ENCODE peak calls at places on chromosomes 1 and 21, in ten cellular contexts. One of them, this sample, is unnamed.
A peak's percentile ranks its signal among the peaks of the same experiment; 100 is the strongest.

GRCh38 chr1:157418659-157419058 is 133.7 kb downstream of the FCRL5 start:
- DNase-seq in cardiac muscle cell: no peak
- DNase-seq in uterus: no peak
- DNase-seq in choroid plexus epithelial cell: no peak
- DNase-seq in left ventricle myocardium inferior: no peak
- DNase-seq in psoas muscle: no peak
- DNase-seq in heart right ventricle: no peak
- DNase-seq in fibroblast of lung: no peak
- DNase-seq in bronchial epithelial cell: no peak
- DNase-seq in right atrium auricular region: no peak
- DNase-seq in this sample: no peak

GRCh38 chr1:34176830-34177613 is at the start of gene C1orf94:
- DNase-seq in cardiac muscle cell: no peak
- DNase-seq in uterus: no peak
- DNase-seq in choroid plexus epithelial cell: no peak
- DNase-seq in left ventricle myocardium inferior: no peak
- DNase-seq in psoas muscle: no peak
- DNase-seq in heart right ventricle: no peak
- DNase-seq in fibroblast of lung: no peak
- DNase-seq in bronchial epithelial cell: no peak
- DNase-seq in right atrium auricular region: no peak
- DNase-seq in this sample: no peak

GRCh38 chr1:108080448-108080847 is 115.5 kb upstream of the VAV3 start:
- DNase-seq in cardiac muscle cell: no peak
- DNase-seq in uterus: no peak
- DNase-seq in choroid plexus epithelial cell: no peak
- DNase-seq in left ventricle myocardium inferior: no peak
- DNase-seq in psoas muscle: no peak
- DNase-seq in heart right ventricle: no peak
- DNase-seq in fibroblast of lung: no peak
- DNase-seq in bronchial epithelial cell: no peak
- DNase-seq in right atrium auricular region: no peak
- DNase-seq in this sample: no peak

GRCh38 chr1:179939941-179940340 is 14.7 kb upstream of the CEP350 start:
- DNase-seq in cardiac muscle cell: no peak
- DNase-seq in uterus: no peak
- DNase-seq in choroid plexus epithelial cell: no peak
- DNase-seq in left ventricle myocardium inferior: no peak
- DNase-seq in psoas muscle: no peak
- DNase-seq in heart right ventricle: no peak
- DNase-seq in fibroblast of lung: no peak
- DNase-seq in bronchial epithelial cell: no peak
- DNase-seq in right atrium auricular region: no peak
- DNase-seq in this sample: no peak

GRCh38 chr1:60265560-60266535 is 192.3 kb upstream of the C1orf87 start:
- DNase-seq in cardiac muscle cell: no peak
- DNase-seq in uterus: no peak
- DNase-seq in choroid plexus epithelial cell: peak; percentile 90
- DNase-seq in left ventricle myocardium inferior: no peak
- DNase-seq in psoas muscle: no peak
- DNase-seq in heart right ventricle: no peak
- DNase-seq in fibroblast of lung: peak; percentile 82
- DNase-seq in bronchial epithelial cell: peak; percentile 64
- DNase-seq in right atrium auricular region: no peak
- DNase-seq in this sample: no peak

GRCh38 chr1:5969168-5969567 is 23.1 kb downstream of the NPHP4 start:
- DNase-seq in cardiac muscle cell: no peak
- DNase-seq in uterus: no peak
- DNase-seq in choroid plexus epithelial cell: no peak
- DNase-seq in left ventricle myocardium inferior: no peak
- DNase-seq in psoas muscle: peak; percentile 6
- DNase-seq in heart right ventricle: no peak
- DNase-seq in fibroblast of lung: no peak
- DNase-seq in bronchial epithelial cell: no peak
- DNase-seq in right atrium auricular region: no peak
- DNase-seq in this sample: no peak

GRCh38 chr21:36700961-36701911 is 2.3 kb downstream of the SIM2 start:
- DNase-seq in cardiac muscle cell: peak; percentile 41
- DNase-seq in uterus: no peak
- DNase-seq in choroid plexus epithelial cell: no peak
- DNase-seq in left ventricle myocardium inferior: no peak
- DNase-seq in psoas muscle: no peak
- DNase-seq in heart right ventricle: no peak
- DNase-seq in fibroblast of lung: no peak
- DNase-seq in bronchial epithelial cell: no peak
- DNase-seq in right atrium auricular region: no peak
- DNase-seq in this sample: no peak

GRCh38 chr1:238779676-238780075 is 606.7 kb upstream of the CHRM3 start:
- DNase-seq in cardiac muscle cell: no peak
- DNase-seq in uterus: no peak
- DNase-seq in choroid plexus epithelial cell: no peak
- DNase-seq in left ventricle myocardium inferior: no peak
- DNase-seq in psoas muscle: no peak
- DNase-seq in heart right ventricle: no peak
- DNase-seq in fibroblast of lung: no peak
- DNase-seq in bronchial epithelial cell: no peak
- DNase-seq in right atrium auricular region: no peak
- DNase-seq in this sample: no peak

DNA sequence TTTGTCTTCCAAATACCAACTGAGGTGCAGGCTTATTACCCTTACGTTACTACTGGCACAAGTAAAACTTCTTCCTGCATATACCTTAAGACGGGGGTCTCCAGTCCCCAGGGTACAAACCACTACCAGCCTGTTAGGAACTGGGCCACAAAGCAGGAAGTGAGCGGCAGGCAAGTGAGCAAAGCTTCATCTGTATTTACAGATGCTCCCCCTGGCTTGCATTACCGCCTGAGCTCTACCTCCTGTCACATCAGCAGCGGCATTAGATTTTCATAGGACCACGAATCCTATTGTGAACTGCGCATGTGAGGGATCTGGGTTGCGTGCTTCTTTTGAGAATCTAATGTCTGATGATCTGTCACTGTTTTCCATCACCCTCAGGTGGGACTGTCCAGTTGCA is 113.1 kb downstream of the SLC45A1 start:
- DNase-seq in cardiac muscle cell: no peak
- DNase-seq in uterus: no peak
- DNase-seq in choroid plexus epithelial cell: peak; percentile 11
- DNase-seq in left ventricle myocardium inferior: no peak
- DNase-seq in psoas muscle: no peak
- DNase-seq in heart right ventricle: no peak
- DNase-seq in fibroblast of lung: no peak
- DNase-seq in bronchial epithelial cell: no peak
- DNase-seq in right atrium auricular region: no peak
- DNase-seq in this sample: no peak
- TF ChIP-seq CTCF in cardiac muscle cell: no peak
- TF ChIP-seq CTCF in uterus: no peak
- TF ChIP-seq CTCF in choroid plexus epithelial cell: peak; percentile 24
- TF ChIP-seq CTCF in left ventricle myocardium inferior: peak; percentile 9
- TF ChIP-seq CTCF in psoas muscle: no peak
- TF ChIP-seq CTCF in heart right ventricle: no peak
- TF ChIP-seq CTCF in fibroblast of lung: no peak
- TF ChIP-seq CTCF in bronchial epithelial cell: no peak
- TF ChIP-seq CTCF in right atrium auricular region: no peak
- TF ChIP-seq CTCF in this sample: no peak

GRCh38 chr21:32917392-32918135 is 108.2 kb upstream of the OLIG2 start:
- DNase-seq in cardiac muscle cell: no peak
- DNase-seq in uterus: no peak
- DNase-seq in choroid plexus epithelial cell: peak; percentile 34
- DNase-seq in left ventricle myocardium inferior: peak; percentile 18
- DNase-seq in psoas muscle: no peak
- DNase-seq in heart right ventricle: no peak
- DNase-seq in fibroblast of lung: no peak
- DNase-seq in bronchial epithelial cell: no peak
- DNase-seq in right atrium auricular region: no peak
- DNase-seq in this sample: no peak

GRCh38 chr21:32916088-32916487 is 109.6 kb upstream of the OLIG2 start:
- DNase-seq in cardiac muscle cell: no peak
- DNase-seq in uterus: no peak
- DNase-seq in choroid plexus epithelial cell: no peak
- DNase-seq in left ventricle myocardium inferior: no peak
- DNase-seq in psoas muscle: no peak
- DNase-seq in heart right ventricle: no peak
- DNase-seq in fibroblast of lung: no peak
- DNase-seq in bronchial epithelial cell: no peak
- DNase-seq in right atrium auricular region: no peak
- DNase-seq in this sample: no peak

GRCh38 chr21:32916522-32917099 is 109.1 kb upstream of the OLIG2 start:
- DNase-seq in cardiac muscle cell: no peak
- DNase-seq in uterus: no peak
- DNase-seq in choroid plexus epithelial cell: no peak
- DNase-seq in left ventricle myocardium inferior: no peak
- DNase-seq in psoas muscle: no peak
- DNase-seq in heart right ventricle: no peak
- DNase-seq in fibroblast of lung: no peak
- DNase-seq in bronchial epithelial cell: no peak
- DNase-seq in right atrium auricular region: no peak
- DNase-seq in this sample: no peak

GRCh38 chr21:32915099-32915498 is 110.6 kb upstream of the OLIG2 start:
- DNase-seq in cardiac muscle cell: no peak
- DNase-seq in uterus: no peak
- DNase-seq in choroid plexus epithelial cell: no peak
- DNase-seq in left ventricle myocardium inferior: no peak
- DNase-seq in psoas muscle: no peak
- DNase-seq in heart right ventricle: no peak
- DNase-seq in fibroblast of lung: no peak
- DNase-seq in bronchial epithelial cell: no peak
- DNase-seq in right atrium auricular region: no peak
- DNase-seq in this sample: no peak

DNA sequence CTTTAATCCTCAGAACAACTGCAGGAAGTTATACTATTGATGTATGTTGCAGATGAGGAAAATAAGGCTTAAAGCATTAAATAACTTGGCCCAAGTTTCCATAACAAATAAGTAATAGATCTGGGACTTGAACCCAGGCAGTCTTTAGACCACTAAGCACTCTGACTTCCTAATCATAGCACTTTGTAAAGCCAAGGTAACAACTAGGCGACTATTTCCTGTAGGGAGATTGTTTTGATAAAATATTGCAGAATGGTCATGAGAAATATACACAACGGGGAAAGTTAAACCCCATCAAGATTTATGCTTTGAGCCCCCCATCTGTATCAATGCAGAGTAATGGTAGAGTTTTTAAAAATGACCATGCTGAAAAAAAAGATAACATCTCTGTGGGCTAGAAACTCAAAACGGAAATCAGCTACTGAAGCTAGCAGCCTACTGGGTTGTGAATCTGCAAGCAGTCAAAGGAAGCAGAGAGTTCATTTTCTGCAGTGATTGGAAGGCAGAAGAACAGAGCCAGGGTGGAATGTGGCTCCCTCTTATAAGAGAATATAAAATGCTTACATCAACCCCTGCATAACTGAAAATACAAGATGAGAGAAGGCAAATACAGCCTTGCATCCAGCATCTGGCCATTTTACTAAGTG is 111.2 kb upstream of the OLIG2 start:
- DNase-seq in cardiac muscle cell: no peak
- DNase-seq in uterus: no peak
- DNase-seq in choroid plexus epithelial cell: no peak
- DNase-seq in left ventricle myocardium inferior: no peak
- DNase-seq in psoas muscle: no peak
- DNase-seq in heart right ventricle: no peak
- DNase-seq in fibroblast of lung: no peak
- DNase-seq in bronchial epithelial cell: no peak
- DNase-seq in right atrium auricular region: no peak
- DNase-seq in this sample: no peak
- TF ChIP-seq CTCF in cardiac muscle cell: no peak
- TF ChIP-seq CTCF in uterus: no peak
- TF ChIP-seq CTCF in choroid plexus epithelial cell: no peak
- TF ChIP-seq CTCF in left ventricle myocardium inferior: no peak
- TF ChIP-seq CTCF in psoas muscle: no peak
- TF ChIP-seq CTCF in heart right ventricle: no peak
- TF ChIP-seq CTCF in fibroblast of lung: no peak
- TF ChIP-seq CTCF in bronchial epithelial cell: no peak
- TF ChIP-seq CTCF in right atrium auricular region: no peak
- TF ChIP-seq CTCF in this sample: no peak

DNA sequence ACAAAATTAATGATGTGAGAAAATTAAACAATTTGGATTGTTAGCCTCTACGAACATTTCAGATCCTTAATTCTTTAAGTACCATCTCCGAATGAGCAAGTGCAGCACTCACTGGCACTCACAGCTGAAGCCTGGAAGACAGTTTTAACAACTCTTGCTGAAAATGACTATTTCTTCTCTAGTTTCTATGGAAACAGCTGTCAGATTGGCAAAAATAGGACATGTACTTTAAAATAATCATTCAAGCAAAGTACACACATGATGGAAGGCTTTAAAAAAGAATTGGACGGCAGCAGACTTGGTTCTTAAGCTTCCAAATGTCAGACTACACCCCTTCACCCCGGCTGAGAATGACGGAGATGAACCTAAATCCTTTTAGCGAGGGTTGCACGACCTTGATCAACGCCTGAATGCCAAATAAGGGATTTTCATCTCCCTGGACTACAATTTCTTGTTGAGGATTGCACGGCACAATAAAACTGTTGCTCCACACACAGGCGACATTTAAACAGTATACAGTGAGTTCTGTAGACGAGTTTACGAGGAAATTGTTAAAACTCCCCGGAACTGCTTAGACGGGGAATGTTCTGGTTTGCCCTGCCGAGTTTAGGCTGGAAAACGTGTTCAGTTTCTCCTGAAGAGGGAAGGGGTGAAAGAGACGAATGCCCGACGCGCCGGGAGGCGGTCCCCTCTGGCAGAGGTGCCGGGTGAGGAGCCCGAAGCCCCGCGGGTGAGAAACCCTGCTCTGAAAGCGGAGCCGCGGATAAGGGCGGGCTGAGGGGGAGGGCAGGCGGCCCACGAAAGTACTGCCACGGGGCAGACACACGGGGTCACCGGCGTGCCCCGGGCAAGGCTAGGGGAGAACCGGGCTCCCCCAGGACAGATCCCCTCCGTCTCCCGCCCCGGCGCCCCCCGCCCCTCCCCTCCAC is 671 bp downstream of the OMA1 start:
- DNase-seq in cardiac muscle cell: peak; percentile 85
- DNase-seq in uterus: peak; percentile 76
- DNase-seq in choroid plexus epithelial cell: peak; percentile 80
- DNase-seq in left ventricle myocardium inferior: peak; percentile 78
- DNase-seq in psoas muscle: peak; percentile 92
- DNase-seq in heart right ventricle: peak; percentile 82
- DNase-seq in fibroblast of lung: peak; percentile 83
- DNase-seq in bronchial epithelial cell: peak; percentile 53
- DNase-seq in right atrium auricular region: peak; percentile 87
- DNase-seq in this sample: peak; percentile 91
- TF ChIP-seq CTCF in cardiac muscle cell: no peak
- TF ChIP-seq CTCF in uterus: no peak
- TF ChIP-seq CTCF in choroid plexus epithelial cell: no peak
- TF ChIP-seq CTCF in left ventricle myocardium inferior: no peak
- TF ChIP-seq CTCF in psoas muscle: no peak
- TF ChIP-seq CTCF in heart right ventricle: no peak
- TF ChIP-seq CTCF in fibroblast of lung: no peak
- TF ChIP-seq CTCF in bronchial epithelial cell: no peak
- TF ChIP-seq CTCF in right atrium auricular region: no peak
- TF ChIP-seq CTCF in this sample: no peak

GRCh38 chr1:216749219-216749618 is 26.0 kb upstream of the ESRRG start:
- DNase-seq in cardiac muscle cell: no peak
- DNase-seq in uterus: no peak
- DNase-seq in choroid plexus epithelial cell: no peak
- DNase-seq in left ventricle myocardium inferior: no peak
- DNase-seq in psoas muscle: peak; percentile 45
- DNase-seq in heart right ventricle: no peak
- DNase-seq in fibroblast of lung: no peak
- DNase-seq in bronchial epithelial cell: no peak
- DNase-seq in right atrium auricular region: no peak
- DNase-seq in this sample: no peak

GRCh38 chr1:216750962-216751361 is 27.7 kb upstream of the ESRRG start:
- DNase-seq in cardiac muscle cell: no peak
- DNase-seq in uterus: no peak
- DNase-seq in choroid plexus epithelial cell: no peak
- DNase-seq in left ventricle myocardium inferior: no peak
- DNase-seq in psoas muscle: no peak
- DNase-seq in heart right ventricle: no peak
- DNase-seq in fibroblast of lung: no peak
- DNase-seq in bronchial epithelial cell: no peak
- DNase-seq in right atrium auricular region: no peak
- DNase-seq in this sample: no peak

DNA sequence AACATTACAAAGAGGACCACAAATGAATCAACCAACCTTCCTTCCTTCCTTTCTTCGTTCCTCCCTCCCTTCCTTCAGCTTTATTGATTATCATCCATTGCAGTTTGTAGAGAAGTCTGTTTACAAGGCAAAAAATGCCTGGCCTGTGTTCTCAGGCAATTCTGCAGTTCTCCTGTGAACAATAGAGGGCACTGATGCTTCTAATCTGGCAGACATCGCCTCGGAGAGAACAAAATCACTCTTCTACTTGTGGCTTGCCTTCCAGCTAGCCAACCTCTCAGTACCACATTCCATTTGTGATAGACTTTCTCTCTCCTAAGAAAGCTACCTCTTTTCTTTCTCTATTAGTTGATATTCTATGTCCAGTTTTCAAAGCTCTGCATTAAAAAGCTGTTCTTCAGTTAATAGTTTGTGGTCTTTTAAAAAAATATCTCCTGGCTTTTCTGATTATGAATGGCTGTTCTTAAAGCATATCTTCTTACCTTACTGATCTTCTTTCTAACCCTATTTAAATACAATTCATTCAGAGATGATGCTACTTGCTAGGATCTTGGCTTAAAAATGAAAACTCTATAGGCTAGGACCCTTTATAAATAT is 26.9 kb upstream of the ESRRG start:
- DNase-seq in cardiac muscle cell: peak; percentile 82
- DNase-seq in uterus: no peak
- DNase-seq in choroid plexus epithelial cell: peak; percentile 83
- DNase-seq in left ventricle myocardium inferior: no peak
- DNase-seq in psoas muscle: no peak
- DNase-seq in heart right ventricle: peak; percentile 41
- DNase-seq in fibroblast of lung: peak; percentile 78
- DNase-seq in bronchial epithelial cell: peak; percentile 58
- DNase-seq in right atrium auricular region: no peak
- DNase-seq in this sample: no peak
- TF ChIP-seq CTCF in cardiac muscle cell: peak; percentile 81
- TF ChIP-seq CTCF in uterus: no peak
- TF ChIP-seq CTCF in choroid plexus epithelial cell: peak; percentile 94
- TF ChIP-seq CTCF in left ventricle myocardium inferior: peak; percentile 68
- TF ChIP-seq CTCF in psoas muscle: peak; percentile 62
- TF ChIP-seq CTCF in heart right ventricle: peak; percentile 53
- TF ChIP-seq CTCF in fibroblast of lung: peak; percentile 90
- TF ChIP-seq CTCF in bronchial epithelial cell: peak; percentile 80
- TF ChIP-seq CTCF in right atrium auricular region: no peak
- TF ChIP-seq CTCF in this sample: peak; percentile 66

This sample was measured in osteocyte.